ENCODE peak calls at places on chromosomes 4 and X, in five cellular contexts. I, D, Q, X and F are unnamed samples.

GRCh38 chr4:145939856-145940255 is 1.2 kb upstream of the ZNF827 start:
- DNase-seq in I (no peak), D (no peak), Q (no peak), X (no peak), F (no peak)

GRCh38 chr4:110614173-110614948 is 8.5 kb downstream of the PITX2 start:
- DNase-seq in I (no peak), D (no peak), Q (no peak), X (no peak), F (no peak)

GRCh38 chr4:2256781-2257191 is 5.1 kb downstream of the MXD4 start:
- DNase-seq in I (peak), D (no peak), Q (no peak), X (no peak), F (no peak)

GRCh38 chr4:44651425-44651824 is at the start of gene YIPF7:
- DNase-seq in I (no peak), D (no peak), Q (no peak), X (no peak), F (no peak)

GRCh38 chrX:13131511-13132137 is 87.2 kb upstream of the FAM9C start:
- DNase-seq in I (no peak), D (no peak), Q (no peak), X (no peak), F (no peak)

GRCh38 chr4:181030961-181031360 is 1212.2 kb upstream of the TENM3 start:
- DNase-seq in I (no peak), D (no peak), Q (no peak), X (no peak), F (peak)

GRCh38 chrX:91066104-91066503 is 368.5 kb upstream of the PABPC5 start:
- DNase-seq in I (no peak), D (no peak), Q (no peak), X (no peak), F (no peak)

GRCh38 chr4:84966382-84967291 is at the start of gene WDFY3:
- DNase-seq in I (peak), D (peak), Q (peak), X (no peak), F (peak)

GRCh38 chr4:55297346-55297745 is 48.7 kb upstream of the SRD5A3 start:
- DNase-seq in I (no peak), D (no peak), Q (no peak), X (no peak), F (no peak)

GRCh38 chr4:1249731-1250526 is 999 bp upstream of the CTBP1 start:
- DNase-seq in I (peak), D (no peak), Q (no peak), X (peak), F (no peak)

GRCh38 chr4:70902577-70903281 is 560 bp downstream of the MOB1B start:
- DNase-seq in I (no peak), D (no peak), Q (no peak), X (no peak), F (no peak)

GRCh38 chr4:107757860-107758476 is 37.9 kb upstream of the PAPSS1 start:
- DNase-seq in I (no peak), D (peak), Q (no peak), X (no peak), F (no peak)

GRCh38 chrX:31423575-31424284 is 351.9 kb upstream of the FTHL17 start:
- DNase-seq in I (no peak), D (peak), Q (peak), X (no peak), F (peak)

GRCh38 chrX:48648299-48648698 is 35.3 kb upstream of the WAS start:
- DNase-seq in I (peak), D (peak), Q (peak), X (peak), F (peak)

GRCh38 chr4:121199742-121200561 is 35.8 kb upstream of the TNIP3 start:
- DNase-seq in I (no peak), D (no peak), Q (no peak), X (no peak), F (no peak)
- H3K4me3 ChIP-seq in I (no peak), D (no peak), Q (no peak), X (peak), F (no peak)

DNA sequence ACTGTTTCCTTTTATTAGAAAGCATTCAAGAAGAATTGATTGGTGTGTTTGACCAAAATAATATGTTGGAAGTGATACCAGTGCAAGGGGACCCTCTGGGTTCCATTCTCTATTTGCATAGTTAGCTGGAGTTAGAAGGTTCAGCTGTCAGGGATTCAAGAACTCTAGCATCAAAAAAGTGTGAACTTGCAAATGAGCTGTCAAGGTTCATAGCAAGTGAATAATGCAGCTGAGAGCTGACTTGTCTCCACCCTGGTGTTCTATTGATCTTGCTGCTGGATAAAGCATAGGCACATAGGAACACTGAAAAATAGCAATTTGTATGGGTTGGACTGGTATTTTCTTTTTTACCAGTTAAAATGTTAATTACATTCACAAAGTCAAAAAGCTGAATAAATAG is 73.1 kb downstream of the SORBS2 start:
- DNase-seq in I (no peak), D (no peak), Q (no peak), X (no peak), F (no peak)
- H3K4me3 ChIP-seq in I (no peak), D (no peak), Q (no peak), X (no peak), F (no peak)

DNA sequence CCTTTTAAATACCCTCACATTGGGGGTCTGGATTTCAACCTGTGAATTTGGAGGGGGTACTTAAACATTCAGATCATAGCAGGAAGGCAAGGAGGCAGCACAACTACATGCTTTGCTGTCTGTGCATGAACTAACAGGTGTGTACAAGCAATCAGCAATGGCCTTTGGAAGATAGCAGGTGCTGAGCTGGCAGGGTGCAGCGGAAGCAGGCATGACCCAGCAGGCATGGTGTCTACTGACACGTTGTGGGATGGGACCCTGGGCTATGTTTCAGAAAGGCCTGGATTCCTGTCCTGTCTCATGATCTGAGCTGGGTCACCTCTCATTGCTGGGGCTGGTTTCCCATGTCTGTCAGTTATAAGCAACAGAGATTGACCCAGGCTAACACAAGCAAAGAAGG is 13.9 kb downstream of the PPP2R2C start:
- DNase-seq in I (no peak), D (no peak), Q (no peak), X (no peak), F (no peak)
- H3K4me3 ChIP-seq in I (no peak), D (no peak), Q (no peak), X (no peak), F (no peak)

DNA sequence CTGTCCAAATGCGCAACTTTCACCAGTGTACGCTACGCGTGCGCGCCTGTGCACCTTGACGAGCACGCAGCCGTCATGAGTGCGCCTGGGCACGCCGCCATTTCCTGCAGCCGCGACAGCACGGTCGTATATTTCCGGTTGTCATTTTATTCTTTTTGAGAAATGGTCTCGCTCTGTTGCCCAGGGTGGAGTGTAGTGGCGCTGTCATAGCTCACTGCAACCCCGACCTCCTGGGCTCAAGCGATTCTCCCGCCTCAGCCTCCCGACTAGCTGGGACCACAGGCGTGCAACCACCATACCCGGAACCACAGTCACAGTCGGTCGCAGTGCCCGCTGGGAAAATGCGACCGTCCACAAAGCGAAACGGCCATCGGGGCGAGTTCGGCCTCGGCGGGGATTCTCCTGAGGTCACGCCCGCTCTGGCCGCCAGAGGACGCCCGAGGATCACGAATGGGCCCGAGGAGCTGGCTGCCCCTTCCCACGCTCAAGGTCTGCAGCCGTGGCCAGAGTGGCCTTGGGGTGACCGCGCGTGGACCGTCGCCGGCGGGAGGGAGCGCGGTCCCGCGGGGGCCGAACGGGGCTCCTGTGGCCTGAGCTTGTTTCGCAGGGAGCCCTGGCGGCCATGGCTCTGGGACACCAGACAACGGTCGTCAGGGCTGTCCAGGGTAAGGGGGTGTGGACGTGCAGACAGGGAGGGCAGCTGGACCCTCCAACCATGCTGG is 23.7 kb upstream of the PNMA3 start:
- DNase-seq in I (peak), D (peak), Q (no peak), X (peak), F (no peak)
- H3K4me3 ChIP-seq in I (no peak), D (peak), Q (peak), X (peak), F (peak)

DNA sequence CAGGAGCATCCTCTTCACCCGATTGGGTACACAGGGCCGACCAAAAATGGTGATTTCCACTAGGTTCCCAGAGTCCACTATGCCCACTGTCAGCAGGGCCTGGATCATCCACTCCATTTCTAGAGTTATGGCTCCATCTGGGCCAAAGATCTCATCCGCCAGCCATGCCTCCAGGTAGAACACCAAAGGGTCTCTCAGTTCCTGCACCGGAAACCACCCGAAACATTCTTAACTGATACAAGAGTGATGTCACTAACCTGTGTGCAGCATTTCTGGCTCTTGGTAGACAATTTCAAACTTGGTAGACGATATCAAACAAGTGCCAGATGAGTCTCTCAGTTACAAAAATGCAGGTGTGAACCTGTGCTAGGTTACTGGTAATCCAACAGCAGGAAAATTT is 306.1 kb downstream of the BCOR start:
- DNase-seq in I (no peak), D (no peak), Q (no peak), X (no peak), F (no peak)
- H3K4me3 ChIP-seq in I (no peak), D (no peak), Q (no peak), X (no peak), F (no peak)

DNA sequence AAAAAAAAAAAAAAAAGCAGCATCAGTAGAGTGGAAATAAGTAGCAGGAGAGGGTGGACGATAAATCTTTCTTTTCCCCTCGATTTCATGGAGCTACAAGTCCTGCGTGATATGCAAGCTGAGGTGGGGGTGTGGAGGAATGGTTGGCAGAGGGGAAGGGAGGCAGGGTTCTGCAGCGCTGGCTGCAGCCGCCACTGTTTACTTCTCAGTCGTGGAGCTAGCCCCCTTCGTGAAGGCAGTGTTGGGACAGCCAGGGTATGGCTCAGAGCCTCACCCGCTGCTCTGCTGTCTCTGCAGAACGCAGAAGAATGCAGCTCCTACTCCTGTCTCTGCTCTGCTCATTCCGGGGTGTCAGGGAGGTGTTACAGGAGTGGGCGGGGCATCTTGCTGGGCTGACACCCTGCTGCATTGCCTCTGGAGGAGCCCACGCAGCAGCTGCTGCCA is 140.6 kb downstream of the GPM6A start:
- DNase-seq in I (no peak), D (peak), Q (no peak), X (no peak), F (no peak)
- H3K4me3 ChIP-seq in I (no peak), D (no peak), Q (no peak), X (no peak), F (no peak)

DNA sequence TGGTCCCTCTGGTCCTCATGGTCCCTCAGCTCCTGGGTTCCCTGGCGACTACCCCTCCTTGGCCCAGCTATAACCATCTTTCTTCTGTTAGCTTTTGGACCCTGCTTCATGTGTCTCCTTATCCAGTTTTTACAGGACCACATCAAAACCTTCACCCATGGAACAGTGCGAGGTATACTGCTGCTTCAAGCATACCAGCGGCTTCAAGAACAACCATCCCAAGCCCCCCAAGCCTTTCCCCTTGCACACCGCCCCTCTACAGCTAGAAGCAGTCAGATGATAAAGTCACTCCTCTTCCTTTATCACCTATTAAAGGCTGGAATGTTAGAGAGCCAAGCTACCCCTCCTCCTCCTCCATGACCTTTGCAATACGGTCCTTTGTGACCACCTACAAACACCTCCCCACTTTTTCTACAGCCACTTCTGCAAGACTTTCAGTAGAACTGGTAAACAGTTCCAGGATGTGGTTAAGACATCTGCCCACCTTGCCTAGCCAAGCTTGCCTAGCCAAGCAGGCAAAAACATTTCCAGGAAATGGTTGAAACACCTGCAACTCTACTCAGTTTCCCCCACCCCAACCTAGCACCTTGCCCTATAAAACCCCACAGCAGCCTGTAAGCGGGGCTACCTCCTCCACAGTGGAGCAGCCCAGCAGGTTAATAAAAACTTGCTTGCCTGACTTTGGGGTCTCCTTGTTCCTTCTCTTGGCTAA is 125.7 kb downstream of the ZC4H2 start:
- DNase-seq in I (no peak), D (no peak), Q (no peak), X (no peak), F (no peak)
- H3K4me3 ChIP-seq in I (no peak), D (no peak), Q (no peak), X (peak), F (no peak)